ENCODE peak calls at places on chromosomes 1 and 21, in ten cellular contexts. S, B, C, P, I, W, Z, U, H and L are unnamed samples.

GRCh38 chr1:29655945-29656866 is 419.9 kb downstream of the PTPRU start:
- DNase-seq in W (peak), Z (no peak), U (peak), B (no peak), C (no peak), P (no peak), H (peak), S (no peak), I (peak), L (no peak)

GRCh38 chr1:12626888-12627287 is 8.9 kb upstream of the DHRS3 start:
- DNase-seq in W (no peak), I (no peak), C (no peak), S (no peak), H (no peak), U (no peak), P (no peak), Z (no peak), B (no peak), L (no peak)

GRCh38 chr1:147771216-147772125 is 11.1 kb upstream of the GJA5 start:
- DNase-seq in P (no peak), H (peak), S (peak), Z (peak), C (no peak), B (no peak), U (peak), I (no peak), W (no peak), L (no peak)

GRCh38 chr1:64000021-64000420 is 203.4 kb upstream of the UBE2U start:
- DNase-seq in B (peak), U (no peak), W (no peak), C (no peak), S (peak), H (peak), Z (peak), I (no peak), P (no peak), L (no peak)

GRCh38 chr1:109904105-109904817 is 6.4 kb upstream of the CSF1 start:
- DNase-seq in S (no peak), P (no peak), I (no peak), Z (no peak), H (no peak), W (no peak), B (no peak), C (no peak), U (no peak), L (no peak)

GRCh38 chr21:17758703-17759102 is 60.5 kb downstream of the C21orf91 start:
- DNase-seq in P (no peak), H (no peak), S (no peak), C (no peak), W (no peak), U (peak), I (no peak), Z (no peak), B (no peak), L (peak)

GRCh38 chr1:100896481-100896982 is 642 bp downstream of the SLC30A7 start:
- DNase-seq in U (peak), I (peak), C (no peak), Z (peak), H (peak), W (peak), S (peak), B (peak), P (peak), L (peak)

GRCh38 chr1:244201750-244202149 is 150.7 kb downstream of the ZBTB18 start:
- DNase-seq in Z (no peak), P (no peak), U (no peak), W (no peak), S (no peak), H (no peak), B (no peak), I (no peak), C (no peak), L (no peak)

GRCh38 chr1:203302894-203303293 is 2.4 kb upstream of the BTG2 start:
- DNase-seq in P (no peak), U (no peak), I (no peak), S (no peak), Z (no peak), H (no peak), W (no peak), C (no peak), B (no peak), L (no peak)

GRCh38 chr1:203135636-203136305 is 8.2 kb downstream of the ADORA1 start:
- DNase-seq in H (no peak), Z (no peak), P (no peak), B (no peak), S (peak), C (peak), I (no peak), U (peak), W (peak), L (peak)

GRCh38 chr21:43272591-43272990 is 103.8 kb downstream of the CRYAA start:
- DNase-seq in I (no peak), B (no peak), S (no peak), H (no peak), U (no peak), C (peak), W (no peak), P (no peak), Z (no peak), L (no peak)

GRCh38 chr21:29725025-29725736 is 214.6 kb downstream of the GRIK1 start:
- DNase-seq in S (no peak), B (no peak), P (no peak), I (no peak), U (no peak), C (no peak), H (no peak), W (no peak), Z (no peak), L (no peak)

GRCh38 chr1:68746378-68746777 is 249.5 kb upstream of the DEPDC1 start:
- DNase-seq in I (no peak), C (no peak), B (no peak), S (no peak), H (no peak), U (no peak), Z (no peak), W (no peak), P (no peak), L (no peak)

GRCh38 chr1:9356021-9356420 is 63.3 kb downstream of the SPSB1 start:
- DNase-seq in Z (no peak), P (no peak), I (no peak), C (no peak), B (no peak), W (no peak), H (no peak), U (no peak), S (no peak), L (no peak)

GRCh38 chr1:33094971-33095604 is 14.1 kb downstream of the AZIN2 start:
- DNase-seq in P (no peak), B (peak), H (peak), W (peak), C (no peak), S (peak), I (peak), Z (peak), U (peak), L (no peak)

GRCh38 chr21:44748621-44749020 is 37.2 kb upstream of the TSPEAR start:
- DNase-seq in W (no peak), P (no peak), S (no peak), U (no peak), C (no peak), I (peak), Z (no peak), B (no peak), H (no peak), L (no peak)

GRCh38 chr1:235246022-235246948 is 81.7 kb downstream of the ARID4B start:
- DNase-seq in U (peak), H (no peak), B (no peak), Z (no peak), W (no peak), I (no peak), P (no peak), C (no peak), S (peak), L (no peak)

GRCh38 chr1:38896169-38896568 is 14.8 kb upstream of the GJA9 start:
- DNase-seq in W (no peak), P (no peak), B (no peak), U (no peak), I (no peak), S (no peak), H (no peak), Z (no peak), C (no peak), L (no peak)

GRCh38 chr1:98325646-98326441 is 335.7 kb upstream of the SNX7 start:
- DNase-seq in I (no peak), H (peak), B (peak), C (no peak), W (peak), S (peak), P (no peak), U (peak), Z (peak), L (no peak)

GRCh38 chr1:90716552-90717355 is at the start of gene BARHL2:
- DNase-seq in W (no peak), H (no peak), Z (no peak), C (no peak), P (no peak), B (no peak), S (no peak), U (no peak), I (peak), L (no peak)

GRCh38 chr1:36008546-36009197 is 75.2 kb upstream of the TEKT2 start:
- DNase-seq in Z (peak), H (peak), B (peak), P (no peak), C (no peak), I (no peak), W (peak), S (peak), U (no peak), L (no peak)

GRCh38 chr1:218671573-218671972 is 326.4 kb downstream of the TGFB2 start:
- DNase-seq in S (no peak), I (no peak), U (no peak), Z (no peak), C (no peak), W (no peak), P (no peak), H (peak), B (peak), L (no peak)

GRCh38 chr1:22673486-22674409 is 20.7 kb downstream of the C1QB start:
- DNase-seq in C (peak), H (peak), U (peak), P (no peak), B (peak), S (peak), I (peak), Z (peak), W (peak), L (peak)

GRCh38 chr1:9784508-9785133 is 39.1 kb downstream of the CLSTN1 start:
- DNase-seq in U (peak), C (no peak), H (peak), Z (peak), W (peak), P (peak), S (peak), I (peak), B (no peak), L (peak)

GRCh38 chr1:47839460-47839760 is 157.8 kb downstream of the TRABD2B start:
- DNase-seq in I (peak), C (no peak), Z (no peak), U (no peak), B (no peak), S (no peak), H (no peak), W (no peak), P (no peak), L (no peak)

GRCh38 chr1:165910764-165911421 is 83.5 kb downstream of the UCK2 start:
- DNase-seq in C (peak), P (no peak), U (no peak), S (no peak), H (no peak), B (no peak), Z (no peak), W (peak), I (peak), L (no peak)

GRCh38 chr1:45621895-45622266 is 2.0 kb downstream of the CCDC17 start:
- DNase-seq in C (no peak), I (no peak), P (no peak), Z (no peak), S (no peak), B (no peak), U (no peak), H (no peak), W (no peak), L (no peak)

GRCh38 chr1:5979536-5980313 is 12.5 kb downstream of the NPHP4 start:
- DNase-seq in I (no peak), S (no peak), B (no peak), U (no peak), C (no peak), W (no peak), P (no peak), Z (no peak), H (no peak), L (no peak)

GRCh38 chr1:5981009-5981380 is 11.2 kb downstream of the NPHP4 start:
- DNase-seq in W (no peak), U (no peak), P (no peak), C (no peak), Z (no peak), H (no peak), S (no peak), I (no peak), B (no peak), L (no peak)

GRCh38 chr1:5978452-5978851 is 13.8 kb downstream of the NPHP4 start:
- DNase-seq in U (peak), C (no peak), P (no peak), I (no peak), S (no peak), Z (no peak), B (no peak), W (no peak), H (peak), L (no peak)

GRCh38 chr1:5982276-5982675 is 9.9 kb downstream of the NPHP4 start:
- DNase-seq in B (no peak), C (no peak), H (no peak), S (no peak), P (no peak), U (no peak), I (no peak), Z (no peak), W (no peak), L (peak)

GRCh38 chr1:5980314-5981008 is 11.8 kb downstream of the NPHP4 start:
- DNase-seq in S (no peak), W (no peak), Z (no peak), B (no peak), I (peak), U (peak), H (peak), P (no peak), C (no peak), L (peak)
- TF ChIP-seq CTCF in S (peak), W (no peak), Z (no peak), B (peak), I (peak), U (no peak), H (peak), P (no peak), C (no peak), L (no peak)

DNA sequence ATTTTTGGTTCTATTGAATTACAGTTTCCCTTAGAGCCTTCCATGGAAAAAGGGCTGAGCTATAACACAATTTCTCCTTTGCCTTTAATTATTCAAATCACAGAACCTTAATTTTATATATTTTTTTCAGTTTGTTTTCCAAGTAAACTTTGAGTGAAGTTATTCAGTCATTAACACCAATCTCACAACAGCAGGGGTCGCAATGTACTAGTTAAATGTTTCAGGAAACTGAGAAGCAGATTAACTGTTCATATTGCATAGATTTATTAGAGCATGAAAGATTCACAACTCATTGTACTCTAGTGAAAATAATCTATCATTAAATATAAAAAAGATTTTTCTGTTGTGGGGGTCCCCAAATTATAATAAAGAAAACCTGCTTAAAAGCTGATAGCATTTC is 64.1 kb downstream of the KIFAP3 start:
- DNase-seq in P (no peak), I (peak), U (peak), Z (peak), C (no peak), B (no peak), S (peak), H (peak), W (peak), L (peak)
- TF ChIP-seq CTCF in P (no peak), I (peak), U (no peak), Z (peak), C (no peak), B (peak), S (peak), H (peak), W (peak), L (no peak)

DNA sequence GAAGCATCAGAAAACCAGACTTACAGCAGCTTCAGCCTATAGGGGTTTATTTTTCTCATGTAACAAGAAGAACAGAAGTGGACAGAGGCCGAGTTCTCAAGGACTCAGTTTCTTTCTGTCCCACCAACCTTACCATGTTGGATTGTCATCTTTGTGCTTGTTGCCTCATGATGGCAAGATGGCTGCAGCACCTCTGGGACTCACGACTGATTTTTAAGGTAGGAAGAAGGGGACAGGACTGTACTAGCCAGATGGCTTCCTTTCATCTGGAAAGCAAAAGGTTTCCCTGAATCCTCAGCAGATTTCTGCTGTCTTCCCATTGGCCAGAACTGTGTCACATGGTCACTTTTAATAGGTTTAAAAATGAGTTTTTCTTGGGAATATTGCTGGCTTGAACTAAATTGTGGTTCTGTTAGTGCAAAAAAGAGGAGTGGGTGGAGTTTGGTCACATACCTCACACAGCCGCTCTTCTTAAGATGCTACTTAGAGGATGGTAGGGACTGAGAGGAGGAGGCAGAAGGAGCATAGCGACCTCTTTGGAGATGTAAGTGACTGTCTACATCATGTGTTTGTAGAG is 48.1 kb upstream of the ENAH start:
- DNase-seq in P (no peak), S (no peak), C (no peak), W (no peak), I (no peak), B (no peak), Z (no peak), H (peak), U (no peak), L (no peak)
- TF ChIP-seq CTCF in P (no peak), S (no peak), C (no peak), W (no peak), I (no peak), B (no peak), Z (no peak), H (no peak), U (no peak), L (no peak)

DNA sequence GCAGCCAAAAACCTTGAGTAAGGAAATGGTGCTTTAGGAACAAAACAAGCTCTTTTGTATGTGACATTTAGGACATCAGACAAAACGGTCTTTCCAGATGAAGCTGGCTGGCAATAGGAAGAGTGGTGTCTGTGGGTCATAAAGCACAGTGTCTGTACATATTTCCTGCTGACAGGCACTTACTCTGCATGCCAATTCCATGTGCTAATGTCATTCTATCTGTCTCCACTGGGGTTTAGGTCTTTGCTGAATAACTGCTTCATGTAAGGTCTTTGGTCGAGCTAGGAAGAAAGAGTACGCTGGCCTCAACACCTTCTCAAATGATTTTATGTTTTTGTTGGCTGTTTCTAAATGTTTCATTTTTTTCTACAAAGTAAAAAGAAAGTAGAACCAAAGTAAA is 163.5 kb downstream of the BRINP2 start:
- DNase-seq in H (no peak), U (peak), C (no peak), S (peak), Z (no peak), P (no peak), I (no peak), W (no peak), B (no peak), L (no peak)
- TF ChIP-seq CTCF in H (no peak), U (no peak), C (no peak), S (no peak), Z (no peak), P (no peak), I (peak), W (peak), B (no peak), L (no peak)

GRCh38 chr1:167401260-167401873 is 117.0 kb downstream of the CD247 start:
- DNase-seq in Z (peak), W (peak), P (peak), C (no peak), I (peak), H (peak), S (peak), U (peak), B (peak), L (peak)

GRCh38 chr1:167404908-167405307 is 113.4 kb downstream of the CD247 start:
- DNase-seq in B (no peak), H (no peak), S (no peak), P (no peak), C (no peak), U (no peak), Z (no peak), W (no peak), I (no peak), L (no peak)

GRCh38 chr1:167404161-167404888 is 114.0 kb downstream of the CD247 start:
- DNase-seq in B (no peak), W (no peak), S (no peak), C (no peak), Z (no peak), P (no peak), I (no peak), U (no peak), H (no peak), L (no peak)

DNA sequence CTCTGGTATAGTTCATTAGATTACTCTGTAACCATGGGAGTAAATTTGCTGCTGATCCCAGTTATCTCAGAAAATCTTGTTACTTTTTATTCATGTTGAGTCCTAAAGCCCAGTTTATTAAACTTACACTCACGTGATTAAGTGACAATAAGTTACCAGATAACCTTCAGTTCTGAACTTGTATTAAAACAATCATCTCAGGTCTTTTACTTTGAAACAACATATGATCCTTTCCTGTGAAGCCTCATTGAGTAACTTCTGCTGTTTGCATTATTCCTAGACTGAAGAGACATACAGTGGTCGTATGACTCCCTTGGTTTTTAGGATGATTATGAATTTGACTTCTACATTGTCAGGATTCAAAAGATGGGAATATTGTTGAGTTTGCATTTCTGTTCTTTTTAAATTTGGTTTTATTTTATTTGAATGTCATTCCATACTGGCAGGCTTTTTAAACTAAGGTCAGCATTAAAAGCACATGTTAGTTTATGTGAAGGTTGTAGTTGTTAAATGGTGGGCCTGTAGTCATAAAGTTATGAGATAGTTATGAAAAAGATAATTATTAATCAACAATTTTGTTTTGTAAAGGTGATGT is 117.9 kb downstream of the CD247 start:
- DNase-seq in B (no peak), C (no peak), P (no peak), I (no peak), W (no peak), S (no peak), U (no peak), Z (no peak), H (no peak), L (no peak)
- TF ChIP-seq CTCF in B (no peak), C (no peak), P (no peak), I (no peak), W (no peak), S (no peak), U (no peak), Z (no peak), H (no peak), L (no peak)

GRCh38 chr1:152533327-152533938 is 19.2 kb downstream of the CRCT1 start:
- DNase-seq in S (peak), I (peak), C (no peak), Z (peak), P (no peak), U (peak), W (peak), B (no peak), H (peak), L (peak)
- TF ChIP-seq CTCF in S (peak), I (peak), C (no peak), Z (peak), P (peak), U (peak), W (peak), B (peak), H (peak), L (peak)

GRCh38 chr1:191517826-191518225 is 640.4 kb upstream of the RGS18 start:
- DNase-seq in C (no peak), H (no peak), S (no peak), W (no peak), U (no peak), Z (no peak), I (no peak), P (no peak), B (no peak), L (no peak)
- TF ChIP-seq CTCF in C (no peak), H (no peak), S (no peak), W (no peak), U (no peak), Z (peak), I (peak), P (no peak), B (no peak), L (no peak)

GRCh38 chr21:26091480-26092018 is 79.0 kb downstream of the APP start:
- DNase-seq in S (no peak), B (no peak), P (no peak), I (no peak), U (no peak), H (no peak), C (no peak), Z (no peak), W (no peak), L (no peak)
- TF ChIP-seq CTCF in S (no peak), B (peak), P (no peak), I (peak), U (no peak), H (peak), C (no peak), Z (no peak), W (no peak), L (no peak)